ENCODE peak calls at places on chromosomes 11 and 22, in four cellular contexts. J is spleen, K is fibroblast of lung, B is IMR-90. Q is an unnamed sample. For H3K9me3, the result is how much of the 10 kb centered on the place peaks cover.

GRCh38 chr11:125990244-125990643 is 44.4 kb downstream of the VSIG10L2 start:
- DNase-seq in B (peak), J (no peak), K (peak), Q (peak)

GRCh38 chr11:94832604-94833238 is 64.6 kb downstream of the AMOTL1 start:
- DNase-seq in K (no peak), J (no peak), B (no peak), Q (no peak)

GRCh38 chr11:10365045-10365444 is 60.2 kb downstream of the ADM start:
- DNase-seq in K (no peak), J (no peak), B (no peak), Q (no peak)

GRCh38 chr11:73326929-73327811 is 19.1 kb downstream of the ARHGEF17 start:
- DNase-seq in K (peak), B (peak), J (no peak), Q (peak)

GRCh38 chr11:23370580-23371275 is 510.5 kb upstream of the CCDC179 start:
- DNase-seq in J (no peak), B (peak), K (no peak), Q (no peak)

GRCh38 chr22:24481641-24482040 is 13.5 kb upstream of the UPB1 start:
- DNase-seq in J (no peak), K (no peak), B (no peak), Q (no peak)

GRCh38 chr11:1937616-1938342 is 9.4 kb upstream of the MRPL23 start:
- DNase-seq in K (no peak), B (no peak), J (peak), Q (peak)

GRCh38 chr22:48407256-48407955 is 1420.3 kb downstream of the BRD1 start:
- DNase-seq in J (no peak), K (no peak), B (no peak), Q (no peak)

GRCh38 chr11:8023831-8024555 is 36.9 kb downstream of the EIF3F start:
- DNase-seq in J (no peak), B (peak), K (peak), Q (no peak)

GRCh38 chr22:39534591-39535301 is 2.2 kb upstream of the RPS19BP1 start:
- DNase-seq in B (peak), K (peak), J (peak), Q (peak)

GRCh38 chr22:30485362-30485988 is 13.7 kb upstream of the SEC14L3 start:
- DNase-seq in J (peak), B (peak), K (peak), Q (peak)

GRCh38 chr11:69696749-69697488 is 6.9 kb downstream of the FGF19 start:
- DNase-seq in K (no peak), J (peak), B (no peak), Q (peak)

GRCh38 chr11:10407055-10407454 is 48.0 kb upstream of the AMPD3 start:
- DNase-seq in K (peak), J (no peak), B (peak), Q (no peak)

GRCh38 chr11:93541884-93542752 is 1.1 kb downstream of the SMCO4 start:
- DNase-seq in K (peak), J (peak), B (peak), Q (peak)

GRCh38 chr11:12284321-12285050 is 92.9 kb upstream of the PARVA start:
- DNase-seq in K (peak), B (peak), J (no peak), Q (peak)

GRCh38 chr11:3914807-3915206 is 59.3 kb downstream of the STIM1 start:
- DNase-seq in J (no peak), K (peak), B (no peak), Q (no peak)

GRCh38 chr22:43375951-43376455 is 32.8 kb upstream of the SCUBE1 start:
- DNase-seq in K (peak), J (no peak), B (peak), Q (no peak)

GRCh38 chr11:61851128-61851899 is 23.2 kb downstream of the FADS2 start:
- DNase-seq in K (no peak), J (peak), B (no peak), Q (peak)

GRCh38 chr11:109309153-109309552 is 112.8 kb upstream of the C11orf87 start:
- DNase-seq in K (peak), J (no peak), B (no peak), Q (no peak)

GRCh38 chr11:61429346-61429690 is 457 bp downstream of the CPSF7 start:
- DNase-seq in B (peak), K (peak), J (peak), Q (peak)

GRCh38 chr22:22454997-22455396 is 53.5 kb downstream of the ZNF280B start:
- DNase-seq in B (no peak), K (no peak), J (no peak), Q (no peak)
- H3K9me3 ChIP-seq in B (under half), K (under half), J (under half), Q (under half)

DNA sequence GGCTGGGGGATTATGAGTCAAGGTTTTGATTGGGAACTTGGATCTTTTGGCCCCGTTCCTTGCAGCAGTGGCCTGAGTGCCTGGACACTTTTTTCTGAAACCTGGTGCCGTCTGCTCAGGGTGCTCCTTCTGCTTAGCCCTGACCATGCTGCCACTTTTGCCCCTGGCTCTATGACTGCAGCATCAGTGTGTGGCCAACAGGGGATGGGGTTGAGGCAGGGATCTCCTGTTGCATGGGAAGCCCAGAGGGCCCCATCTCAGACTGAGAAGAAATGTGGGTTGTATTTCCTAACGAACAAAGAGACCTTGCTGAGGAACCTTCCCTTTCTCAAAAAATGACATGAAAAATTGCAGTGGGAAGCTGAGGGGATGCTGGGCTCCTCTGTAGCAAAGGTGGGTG is 18.7 kb downstream of the POU2F3 start:
- DNase-seq in B (no peak), J (peak), K (no peak), Q (no peak)
- TF ChIP-seq CTCF in B (no peak), J (no peak), K (no peak), Q (no peak)

GRCh38 chr11:38766796-38767195 is 2168.8 kb upstream of the RAG2 start:
- DNase-seq in K (no peak), J (no peak), B (no peak), Q (no peak)
- H3K9me3 ChIP-seq in K (under half), J (under half), B (under half), Q (under half)

GRCh38 chr11:64100345-64100744 is 64.6 kb downstream of the FLRT1 start:
- DNase-seq in B (no peak), K (no peak), J (no peak), Q (no peak)
- TF ChIP-seq CTCF in B (peak), K (no peak), J (no peak), Q (peak)

DNA sequence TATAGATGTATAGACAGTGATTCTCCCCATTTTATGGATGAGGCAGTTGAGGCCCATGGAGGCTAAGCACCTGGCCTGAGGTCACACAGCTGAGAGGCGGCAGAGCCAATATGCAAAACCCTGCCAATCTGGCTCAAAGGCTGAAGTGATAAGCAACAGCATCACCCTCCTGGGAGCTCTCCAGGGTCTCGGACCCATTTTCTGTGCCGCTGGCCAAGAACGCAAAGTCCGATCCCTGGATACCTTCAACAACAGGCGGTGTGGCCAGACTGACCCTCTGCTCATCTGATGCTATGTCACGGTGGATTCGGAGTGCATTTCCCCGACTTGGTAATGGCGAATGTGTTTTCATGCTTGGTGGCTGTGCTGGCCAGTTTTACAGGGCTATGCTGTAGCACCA is 595.0 kb downstream of the TBC1D22A start:
- DNase-seq in J (peak), K (no peak), B (no peak), Q (no peak)
- H3K9me3 ChIP-seq in J (under half), K (under half), B (under half), Q (under half)

GRCh38 chr11:22130462-22131053 is 62.3 kb upstream of the ANO5 start:
- DNase-seq in B (no peak), K (no peak), J (no peak), Q (no peak)
- TF ChIP-seq CTCF in B (peak), K (no peak), J (no peak), Q (peak)

DNA sequence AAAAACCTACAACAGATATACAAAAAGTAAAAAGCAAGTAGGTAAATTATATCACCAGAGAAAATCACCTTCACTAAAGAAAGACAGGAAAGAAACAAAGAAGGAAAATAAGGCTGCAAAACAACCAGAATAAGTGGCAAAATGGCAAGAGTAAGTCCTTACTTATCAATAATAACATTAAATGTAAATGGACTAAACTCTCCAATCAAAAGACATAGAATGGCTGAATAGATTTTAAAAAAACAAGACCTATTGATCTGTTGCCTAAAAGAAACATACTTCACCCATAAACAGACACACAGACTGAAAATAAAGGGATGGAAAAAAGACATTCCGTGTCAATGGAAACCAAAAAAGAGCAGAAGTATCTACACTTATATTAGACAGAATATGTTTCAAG is 695.7 kb upstream of the FAT3 start:
- DNase-seq in K (no peak), J (no peak), B (no peak), Q (no peak)
- H3K9me3 ChIP-seq in K (under half), J (under half), B (under half), Q (under half)

GRCh38 chr22:27937453-27937852 is 18.4 kb upstream of the PITPNB start:
- DNase-seq in K (no peak), J (no peak), B (no peak), Q (peak)
- TF ChIP-seq CTCF in K (no peak), J (no peak), B (peak), Q (peak)

GRCh38 chr11:58963551-58964075 is 24.3 kb downstream of the GLYATL1 start:
- DNase-seq in K (peak), J (no peak), B (peak), Q (peak)

GRCh38 chr11:58957922-58958321 is 18.6 kb downstream of the GLYATL1 start:
- DNase-seq in J (no peak), B (no peak), K (no peak), Q (no peak)

GRCh38 chr11:58958500-58958899 is 19.2 kb downstream of the GLYATL1 start:
- DNase-seq in K (no peak), J (peak), B (no peak), Q (peak)
- H3K9me3 ChIP-seq in K (under half), J (under half), B (under half), Q (under half)